ENCODE peak calls at places on chromosomes 5 and 9, in six cellular contexts. V is HepG2, F is SK-N-SH, Y is GM12878, O is H1, G is K562. M is an unnamed sample.

GRCh38 chr5:94693043-94693822 is 74.8 kb downstream of the SLF1 start:
- DNase-seq in G (no peak), O (no peak), F (peak), V (peak), Y (no peak), M (no peak)

GRCh38 chr5:54658014-54658413 is 140.5 kb downstream of the SNX18 start:
- DNase-seq in V (no peak), O (no peak), G (no peak), F (no peak), Y (no peak), M (no peak)

GRCh38 chr9:118170032-118170955 is 466.1 kb downstream of the TLR4 start:
- DNase-seq in F (peak), O (peak), Y (no peak), G (peak), V (peak), M (peak)

GRCh38 chr5:158700231-158700996 is 399.3 kb downstream of the EBF1 start:
- DNase-seq in G (no peak), V (no peak), O (no peak), F (no peak), Y (no peak), M (no peak)

GRCh38 chr5:59485104-59485503 is 408.4 kb downstream of the PDE4D start:
- DNase-seq in F (no peak), G (no peak), Y (no peak), V (no peak), O (no peak), M (no peak)

GRCh38 chr5:127187711-127188110 is 102.9 kb upstream of the MEGF10 start:
- DNase-seq in F (peak), V (no peak), Y (no peak), G (no peak), O (no peak), M (no peak)

GRCh38 chr5:61279725-61280124 is 52.3 kb upstream of the ZSWIM6 start:
- DNase-seq in Y (no peak), F (no peak), O (no peak), G (no peak), V (no peak), M (no peak)

GRCh38 chr5:55333017-55333416 is 25.2 kb downstream of the MTREX start:
- DNase-seq in O (no peak), Y (no peak), V (no peak), F (no peak), G (no peak), M (no peak)

GRCh38 chr5:172284275-172284971 is 859 bp upstream of the UBTD2 start:
- DNase-seq in F (no peak), G (peak), V (no peak), Y (no peak), O (no peak), M (no peak)

GRCh38 chr9:102778756-102779155 is 216.4 kb upstream of the CYLC2 start:
- DNase-seq in O (no peak), V (no peak), Y (no peak), F (no peak), G (no peak), M (no peak)

GRCh38 chr9:106479679-106480078 is 383.3 kb upstream of the ZNF462 start:
- DNase-seq in Y (no peak), F (no peak), O (no peak), G (no peak), V (no peak), M (no peak)

GRCh38 chr5:151075698-151076331 is 5.0 kb downstream of the TNIP1 start:
- DNase-seq in Y (no peak), F (no peak), O (no peak), V (no peak), G (no peak), M (no peak)

DNA sequence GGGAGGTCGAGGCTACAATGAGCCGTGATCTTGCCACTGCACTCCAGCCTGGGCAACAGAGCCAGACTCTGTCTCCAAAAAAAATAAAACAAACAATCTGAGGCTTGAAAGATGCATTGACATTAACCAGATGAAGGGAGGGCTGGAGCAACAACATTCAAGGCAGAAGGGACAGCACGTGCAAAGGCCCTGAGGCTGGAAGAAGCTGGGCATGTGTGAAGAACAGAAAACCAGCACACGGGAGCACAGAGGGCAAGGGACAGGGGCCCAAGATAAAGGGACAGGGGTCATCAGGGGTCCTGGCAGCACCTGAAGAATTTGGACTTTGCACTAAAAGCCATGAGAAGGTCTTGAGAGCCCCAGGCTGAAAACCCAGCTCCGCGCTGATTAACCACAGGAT is 3.3 kb downstream of the PTGES start:
- DNase-seq in O (no peak), F (no peak), Y (no peak), G (no peak), V (no peak), M (no peak)
- H3K4me3 ChIP-seq in O (no peak), F (no peak), Y (no peak), G (no peak), V (no peak), M (no peak)

GRCh38 chr5:81922790-81923398 is 48.9 kb upstream of the ATG10 start:
- DNase-seq in O (no peak), G (no peak), F (peak), Y (peak), V (no peak), M (no peak)
- TF ChIP-seq GABPA in O (no peak), G (no peak), F (no peak), Y (no peak), V (no peak), M (no peak)

GRCh38 chr5:167918492-167919267 is 372.8 kb upstream of the WWC1 start:
- DNase-seq in V (no peak), O (no peak), F (peak), Y (no peak), G (no peak), M (no peak)
- H3K4me3 ChIP-seq in V (no peak), O (no peak), F (no peak), Y (no peak), G (no peak), M (no peak)

GRCh38 chr5:6490693-6491092 is 42.0 kb downstream of the UBE2QL1 start:
- DNase-seq in V (no peak), F (peak), Y (no peak), G (no peak), O (no peak), M (no peak)
- TF ChIP-seq GABPA in V (no peak), F (no peak), Y (no peak), G (no peak), O (no peak), M (no peak)

GRCh38 chr9:88651682-88652633 is 117.0 kb downstream of the NXNL2 start:
- DNase-seq in O (no peak), F (no peak), Y (no peak), V (no peak), G (peak), M (no peak)
- H3K4me3 ChIP-seq in O (no peak), F (peak), Y (no peak), V (no peak), G (no peak), M (no peak)

GRCh38 chr5:51389582-51390463 is 6.6 kb downstream of the ISL1 start:
- DNase-seq in V (no peak), G (no peak), Y (no peak), F (peak), O (no peak), M (no peak)
- TF ChIP-seq GABPA in V (no peak), G (no peak), Y (no peak), F (no peak), O (no peak), M (no peak)

GRCh38 chr9:115042781-115043509 is 75.0 kb downstream of the TNC start:
- DNase-seq in G (no peak), F (no peak), V (no peak), O (no peak), Y (peak), M (peak)
- H3K4me3 ChIP-seq in G (no peak), F (no peak), V (no peak), O (no peak), Y (no peak), M (no peak)

M was measured in HL-60.